ENCODE peak calls at places on chromosomes 4 and X, in eight cellular contexts. One of them, this sample, is unnamed.

GRCh38 chrX:23035493-23035892 is 35.7 kb downstream of the DDX53 start:
- DNase-seq in A549: peak; percentile 3
- DNase-seq in MM.1S: no peak
- DNase-seq in body of pancreas: no peak
- DNase-seq in astrocyte: no peak
- DNase-seq in upper lobe of left lung: no peak
- DNase-seq in left lung: no peak
- DNase-seq in psoas muscle: no peak
- DNase-seq in this sample: no peak

GRCh38 chr4:36399762-36400353 is 118.4 kb downstream of the DTHD1 start:
- DNase-seq in psoas muscle: no peak
- DNase-seq in MM.1S: peak; percentile 47
- DNase-seq in body of pancreas: peak; percentile 31
- DNase-seq in A549: peak; percentile 6
- DNase-seq in left lung: no peak
- DNase-seq in upper lobe of left lung: no peak
- DNase-seq in astrocyte: peak; percentile 7
- DNase-seq in this sample: no peak

GRCh38 chr4:83548151-83548905 is 12.4 kb downstream of the GPAT3 start:
- DNase-seq in astrocyte: peak; percentile 94
- DNase-seq in left lung: peak; percentile 86
- DNase-seq in upper lobe of left lung: no peak
- DNase-seq in psoas muscle: peak; percentile 82
- DNase-seq in body of pancreas: peak; percentile 72
- DNase-seq in A549: peak; percentile 96
- DNase-seq in MM.1S: no peak
- DNase-seq in this sample: no peak

GRCh38 chrX:11427082-11428033 is 134.1 kb downstream of the AMELX start:
- DNase-seq in body of pancreas: peak; percentile 23
- DNase-seq in A549: no peak
- DNase-seq in astrocyte: no peak
- DNase-seq in left lung: peak; percentile 73
- DNase-seq in psoas muscle: peak; percentile 79
- DNase-seq in MM.1S: peak; percentile 77
- DNase-seq in upper lobe of left lung: peak; percentile 88
- DNase-seq in this sample: no peak

GRCh38 chr4:105140684-105141490 is 5.8 kb upstream of the TET2 start:
- DNase-seq in upper lobe of left lung: no peak
- DNase-seq in left lung: no peak
- DNase-seq in A549: peak; percentile 37
- DNase-seq in astrocyte: no peak
- DNase-seq in body of pancreas: no peak
- DNase-seq in MM.1S: peak; percentile 66
- DNase-seq in psoas muscle: no peak
- DNase-seq in this sample: no peak

GRCh38 chr4:179328627-179329026 is 1886.4 kb upstream of the AGA start:
- DNase-seq in MM.1S: no peak
- DNase-seq in body of pancreas: no peak
- DNase-seq in upper lobe of left lung: no peak
- DNase-seq in left lung: no peak
- DNase-seq in astrocyte: no peak
- DNase-seq in psoas muscle: no peak
- DNase-seq in A549: no peak
- DNase-seq in this sample: no peak

GRCh38 chr4:68163754-68164153 is 34.1 kb upstream of the TMPRSS11F start:
- DNase-seq in left lung: no peak
- DNase-seq in upper lobe of left lung: no peak
- DNase-seq in A549: no peak
- DNase-seq in astrocyte: no peak
- DNase-seq in body of pancreas: no peak
- DNase-seq in psoas muscle: no peak
- DNase-seq in MM.1S: no peak
- DNase-seq in this sample: no peak

GRCh38 chr4:147960971-147961370 is 229.1 kb downstream of the ARHGAP10 start:
- DNase-seq in body of pancreas: no peak
- DNase-seq in astrocyte: no peak
- DNase-seq in MM.1S: no peak
- DNase-seq in upper lobe of left lung: no peak
- DNase-seq in psoas muscle: no peak
- DNase-seq in A549: no peak
- DNase-seq in left lung: no peak
- DNase-seq in this sample: no peak

GRCh38 chr4:55635282-55635681 is 816 bp downstream of the NMU start:
- DNase-seq in body of pancreas: no peak
- DNase-seq in astrocyte: no peak
- DNase-seq in MM.1S: no peak
- DNase-seq in upper lobe of left lung: no peak
- DNase-seq in psoas muscle: no peak
- DNase-seq in A549: no peak
- DNase-seq in left lung: no peak
- DNase-seq in this sample: no peak

GRCh38 chr4:160212078-160212477 is 1109.2 kb downstream of the RAPGEF2 start:
- DNase-seq in A549: no peak
- DNase-seq in upper lobe of left lung: no peak
- DNase-seq in psoas muscle: no peak
- DNase-seq in MM.1S: no peak
- DNase-seq in body of pancreas: no peak
- DNase-seq in left lung: no peak
- DNase-seq in astrocyte: no peak
- DNase-seq in this sample: no peak

GRCh38 chr4:136590440-136590839 is 941.9 kb downstream of the PCDH18 start:
- DNase-seq in astrocyte: no peak
- DNase-seq in psoas muscle: no peak
- DNase-seq in A549: no peak
- DNase-seq in left lung: no peak
- DNase-seq in MM.1S: no peak
- DNase-seq in upper lobe of left lung: no peak
- DNase-seq in body of pancreas: no peak
- DNase-seq in this sample: no peak

GRCh38 chr4:53644607-53645006 is 53.3 kb upstream of the LNX1 start:
- DNase-seq in body of pancreas: peak; percentile 90
- DNase-seq in left lung: no peak
- DNase-seq in A549: no peak
- DNase-seq in upper lobe of left lung: no peak
- DNase-seq in MM.1S: no peak
- DNase-seq in psoas muscle: no peak
- DNase-seq in astrocyte: no peak
- DNase-seq in this sample: no peak

GRCh38 chr4:100062921-100063320 is 112.8 kb upstream of the H2AZ1 start:
- DNase-seq in astrocyte: peak; percentile 25
- DNase-seq in upper lobe of left lung: no peak
- DNase-seq in psoas muscle: no peak
- DNase-seq in MM.1S: no peak
- DNase-seq in left lung: no peak
- DNase-seq in A549: no peak
- DNase-seq in body of pancreas: no peak
- DNase-seq in this sample: no peak

GRCh38 chr4:186666252-186666651 is 57.4 kb downstream of the FAT1 start:
- DNase-seq in psoas muscle: no peak
- DNase-seq in MM.1S: no peak
- DNase-seq in astrocyte: no peak
- DNase-seq in A549: peak; percentile 50
- DNase-seq in left lung: no peak
- DNase-seq in upper lobe of left lung: no peak
- DNase-seq in body of pancreas: no peak
- DNase-seq in this sample: no peak

GRCh38 chrX:29136904-29137303 is 549.7 kb downstream of the IL1RAPL1 start:
- DNase-seq in left lung: no peak
- DNase-seq in body of pancreas: no peak
- DNase-seq in A549: no peak
- DNase-seq in astrocyte: no peak
- DNase-seq in upper lobe of left lung: no peak
- DNase-seq in psoas muscle: no peak
- DNase-seq in MM.1S: no peak
- DNase-seq in this sample: no peak

GRCh38 chr4:135277116-135277979 is 1075.8 kb upstream of the PABPC4L start:
- DNase-seq in psoas muscle: no peak
- DNase-seq in body of pancreas: no peak
- DNase-seq in A549: no peak
- DNase-seq in astrocyte: peak; percentile 92
- DNase-seq in left lung: no peak
- DNase-seq in upper lobe of left lung: no peak
- DNase-seq in MM.1S: no peak
- DNase-seq in this sample: no peak

GRCh38 chrX:117751155-117751554 is 365.5 kb downstream of the KLHL13 start:
- DNase-seq in body of pancreas: no peak
- DNase-seq in psoas muscle: no peak
- DNase-seq in left lung: no peak
- DNase-seq in upper lobe of left lung: no peak
- DNase-seq in astrocyte: no peak
- DNase-seq in A549: no peak
- DNase-seq in MM.1S: no peak
- DNase-seq in this sample: no peak

GRCh38 chr4:31545755-31546154 is 825.6 kb downstream of the PCDH7 start:
- DNase-seq in MM.1S: no peak
- DNase-seq in astrocyte: no peak
- DNase-seq in body of pancreas: no peak
- DNase-seq in psoas muscle: no peak
- DNase-seq in left lung: no peak
- DNase-seq in upper lobe of left lung: no peak
- DNase-seq in A549: no peak
- DNase-seq in this sample: no peak

GRCh38 chr4:89305028-89305427 is 2.6 kb downstream of the GPRIN3 start:
- DNase-seq in left lung: no peak
- DNase-seq in psoas muscle: no peak
- DNase-seq in upper lobe of left lung: no peak
- DNase-seq in body of pancreas: no peak
- DNase-seq in astrocyte: no peak
- DNase-seq in MM.1S: peak; percentile 38
- DNase-seq in A549: peak; percentile 46
- DNase-seq in this sample: no peak
- H3K4me3 ChIP-seq in left lung: peak overlapping the region; percentile 60
- H3K4me3 ChIP-seq in psoas muscle: peak overlapping the region; percentile 68
- H3K4me3 ChIP-seq in upper lobe of left lung: peak overlapping the region; percentile 67
- H3K4me3 ChIP-seq in body of pancreas: no peak overlapping the region
- H3K4me3 ChIP-seq in astrocyte: no peak overlapping the region
- H3K4me3 ChIP-seq in MM.1S: peak overlapping the region; percentile 77
- H3K4me3 ChIP-seq in A549: peak overlapping the region; percentile 80
- H3K4me3 ChIP-seq in this sample: no peak overlapping the region

DNA sequence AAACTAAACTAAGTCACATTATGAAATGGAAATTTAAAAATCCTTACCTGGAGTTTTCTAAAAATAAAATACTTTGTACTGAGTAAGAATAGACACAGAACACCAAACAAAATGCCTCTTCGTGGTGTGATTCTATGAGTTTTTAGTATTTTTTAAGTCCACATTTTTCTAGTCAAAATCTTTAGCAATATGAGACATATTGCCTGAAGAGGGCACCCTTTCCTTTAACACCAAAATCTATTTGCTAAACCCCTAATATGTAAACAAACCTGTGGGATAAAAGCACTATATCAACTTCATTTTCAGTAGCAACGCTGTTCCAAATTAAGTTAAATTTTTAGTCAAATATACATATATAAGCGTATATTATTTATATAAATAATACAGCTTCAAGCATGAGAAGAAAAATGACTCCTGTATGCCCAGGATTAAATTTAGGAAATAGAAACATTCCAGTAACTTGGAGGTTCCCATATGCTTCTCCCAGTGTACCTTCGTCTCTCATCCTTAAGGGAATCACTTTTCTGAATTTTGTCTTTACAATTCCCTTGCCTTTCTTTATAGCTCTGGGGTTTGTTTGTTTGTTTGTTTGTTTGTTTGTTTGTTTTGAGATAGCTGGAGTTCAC is 23.0 kb upstream of the PGM2 start:
- DNase-seq in astrocyte: peak; percentile 32
- DNase-seq in upper lobe of left lung: no peak
- DNase-seq in A549: peak; percentile 46
- DNase-seq in psoas muscle: no peak
- DNase-seq in body of pancreas: no peak
- DNase-seq in MM.1S: peak; percentile 62
- DNase-seq in left lung: no peak
- DNase-seq in this sample: no peak
- TF ChIP-seq CTCF in astrocyte: peak; percentile 45
- TF ChIP-seq CTCF in upper lobe of left lung: peak; percentile 37
- TF ChIP-seq CTCF in A549: peak; percentile 54
- TF ChIP-seq CTCF in psoas muscle: peak; percentile 62
- TF ChIP-seq CTCF in body of pancreas: peak; percentile 64
- TF ChIP-seq CTCF in MM.1S: peak; percentile 55
- TF ChIP-seq CTCF in left lung: peak; percentile 37
- TF ChIP-seq CTCF in this sample: peak; percentile 51

DNA sequence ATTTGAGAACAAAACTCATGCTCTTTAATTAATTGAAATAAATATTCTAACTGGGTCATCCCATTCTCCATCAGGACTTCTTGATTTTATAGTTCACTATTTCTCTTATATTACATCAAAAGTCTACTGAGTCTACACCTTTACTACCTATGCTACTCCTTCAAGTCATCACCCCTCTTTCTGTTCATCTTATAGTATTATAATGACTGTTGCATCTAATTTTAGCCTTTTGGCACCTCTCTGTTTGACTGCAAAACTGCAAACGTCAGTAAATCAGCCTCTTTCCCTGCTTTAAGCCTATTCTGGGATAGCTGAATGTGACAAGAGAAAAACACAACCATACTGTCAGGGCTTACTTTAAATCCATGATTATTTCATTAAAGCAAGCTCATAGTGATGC is 639.1 kb downstream of the GABRG1 start:
- DNase-seq in psoas muscle: no peak
- DNase-seq in A549: no peak
- DNase-seq in astrocyte: no peak
- DNase-seq in upper lobe of left lung: no peak
- DNase-seq in left lung: no peak
- DNase-seq in body of pancreas: no peak
- DNase-seq in MM.1S: no peak
- DNase-seq in this sample: no peak
- H3K27ac ChIP-seq in psoas muscle: no peak overlapping the region
- H3K27ac ChIP-seq in A549: no peak overlapping the region
- H3K27ac ChIP-seq in astrocyte: no peak overlapping the region
- H3K27ac ChIP-seq in upper lobe of left lung: no peak overlapping the region
- H3K27ac ChIP-seq in left lung: no peak overlapping the region
- H3K27ac ChIP-seq in body of pancreas: no peak overlapping the region
- H3K27ac ChIP-seq in MM.1S: no peak overlapping the region
- H3K27ac ChIP-seq in this sample: no peak overlapping the region

GRCh38 chr4:184826315-184827266 is 823 bp upstream of the ACSL1 start:
- DNase-seq in left lung: peak; percentile 89
- DNase-seq in body of pancreas: peak; percentile 53
- DNase-seq in A549: no peak
- DNase-seq in MM.1S: peak; percentile 31
- DNase-seq in astrocyte: no peak
- DNase-seq in psoas muscle: peak; percentile 51
- DNase-seq in upper lobe of left lung: no peak
- DNase-seq in this sample: no peak

GRCh38 chr4:184825394-184826314 is at the start of gene ACSL1:
- DNase-seq in MM.1S: peak; percentile 82
- DNase-seq in astrocyte: peak; percentile 37
- DNase-seq in body of pancreas: peak; percentile 76
- DNase-seq in A549: peak; percentile 41
- DNase-seq in psoas muscle: peak; percentile 95
- DNase-seq in left lung: peak; percentile 96
- DNase-seq in upper lobe of left lung: peak; percentile 97
- DNase-seq in this sample: peak; percentile 85

GRCh38 chr4:184824776-184825393 is 883 bp downstream of the ACSL1 start:
- DNase-seq in A549: no peak
- DNase-seq in astrocyte: no peak
- DNase-seq in upper lobe of left lung: no peak
- DNase-seq in psoas muscle: no peak
- DNase-seq in body of pancreas: no peak
- DNase-seq in MM.1S: no peak
- DNase-seq in left lung: no peak
- DNase-seq in this sample: no peak

GRCh38 chr4:184822356-184822755 is 3.4 kb downstream of the ACSL1 start:
- DNase-seq in psoas muscle: no peak
- DNase-seq in A549: no peak
- DNase-seq in body of pancreas: no peak
- DNase-seq in MM.1S: no peak
- DNase-seq in astrocyte: no peak
- DNase-seq in left lung: no peak
- DNase-seq in upper lobe of left lung: no peak
- DNase-seq in this sample: no peak

GRCh38 chr4:184824081-184824775 is 1.5 kb downstream of the ACSL1 start:
- DNase-seq in A549: no peak
- DNase-seq in psoas muscle: no peak
- DNase-seq in body of pancreas: no peak
- DNase-seq in MM.1S: no peak
- DNase-seq in upper lobe of left lung: no peak
- DNase-seq in left lung: no peak
- DNase-seq in astrocyte: no peak
- DNase-seq in this sample: no peak
- H3K4me3 ChIP-seq in A549: peak overlapping the region; percentile 56
- H3K4me3 ChIP-seq in psoas muscle: peak overlapping the region; percentile 82
- H3K4me3 ChIP-seq in body of pancreas: no peak overlapping the region
- H3K4me3 ChIP-seq in MM.1S: no peak overlapping the region
- H3K4me3 ChIP-seq in upper lobe of left lung: peak overlapping the region; percentile 77
- H3K4me3 ChIP-seq in left lung: peak overlapping the region; percentile 82
- H3K4me3 ChIP-seq in astrocyte: peak overlapping the region; percentile 70
- H3K4me3 ChIP-seq in this sample: peak overlapping the region; percentile 67

This sample was measured in dorsolateral prefrontal cortex.